ENCODE peak calls at places on chromosomes 2 and 18, in six cellular contexts. W is testis, I is endothelial cell of umbilical vein, H is spleen, B is BJ, Q is heart left ventricle. T is an unnamed sample. For H3K36me3, the result is how much of the 10 kb centered on the place peaks cover.

GRCh38 chr2:74020717-74021406 is 36.2 kb downstream of the TET3 start:
- DNase-seq in W (no peak), H (peak), Q (no peak), I (no peak), B (no peak), T (no peak)

GRCh38 chr2:47205576-47206141 is 50.6 kb upstream of the STPG4 start:
- DNase-seq in H (no peak), W (peak), I (peak), B (no peak), Q (peak), T (no peak)

GRCh38 chr2:191038241-191038725 is 24.3 kb upstream of the STAT1 start:
- DNase-seq in Q (no peak), B (peak), H (no peak), I (peak), W (no peak), T (no peak)

GRCh38 chr2:219576505-219577388 is 4.6 kb downstream of the INHA start:
- DNase-seq in Q (no peak), I (no peak), W (peak), H (no peak), B (no peak), T (no peak)

GRCh38 chr2:127165539-127165935 is 54.6 kb downstream of the CYP27C1 start:
- DNase-seq in H (peak), I (no peak), B (no peak), Q (no peak), W (no peak), T (no peak)

GRCh38 chr2:228581731-228582130 is 400.2 kb upstream of the SPHKAP start:
- DNase-seq in Q (no peak), I (no peak), H (no peak), B (no peak), W (no peak), T (no peak)

GRCh38 chr18:7272268-7273049 is 41.6 kb downstream of the LRRC30 start:
- DNase-seq in Q (peak), B (no peak), W (peak), H (no peak), I (peak), T (peak)

GRCh38 chr2:191226196-191226595 is 19.0 kb upstream of the MYO1B start:
- DNase-seq in W (no peak), H (no peak), B (no peak), Q (no peak), I (no peak), T (no peak)

GRCh38 chr2:98519156-98519555 is 74.5 kb downstream of the INPP4A start:
- DNase-seq in H (no peak), Q (no peak), I (no peak), B (no peak), W (no peak), T (no peak)

GRCh38 chr2:232309592-232309991 is 69.0 kb upstream of the ALPP start:
- DNase-seq in H (no peak), W (no peak), I (no peak), Q (no peak), B (no peak), T (no peak)

GRCh38 chr2:85854166-85854509 is 34.7 kb downstream of the ST3GAL5 start:
- DNase-seq in B (no peak), W (no peak), H (no peak), I (peak), Q (no peak), T (no peak)

GRCh38 chr2:105915005-105915558 is 170.4 kb downstream of the NCK2 start:
- DNase-seq in W (no peak), H (no peak), I (no peak), Q (no peak), B (no peak), T (no peak)

GRCh38 chr2:154623819-154624218 is 74.7 kb upstream of the KCNJ3 start:
- DNase-seq in I (peak), Q (no peak), H (no peak), B (no peak), W (peak), T (peak)

GRCh38 chr2:229970406-229970805 is 48.1 kb downstream of the FBXO36 start:
- DNase-seq in W (no peak), B (no peak), I (no peak), Q (no peak), H (no peak), T (no peak)

GRCh38 chr2:221965806-221966205 is 333.0 kb downstream of the PAX3 start:
- DNase-seq in B (no peak), Q (no peak), W (peak), I (no peak), H (no peak), T (no peak)

GRCh38 chr2:188293601-188294482 is 2.2 kb downstream of the GULP1 start:
- DNase-seq in Q (peak), I (peak), B (no peak), H (no peak), W (peak), T (peak)

GRCh38 chr2:15142069-15142689 is 419.0 kb downstream of the NBAS start:
- DNase-seq in W (no peak), B (no peak), H (peak), Q (no peak), I (no peak), T (no peak)

GRCh38 chr2:160432633-160433032 is 61.0 kb downstream of the RBMS1 start:
- DNase-seq in H (no peak), W (no peak), Q (peak), B (no peak), I (peak), T (peak)

GRCh38 chr18:48578289-48578688 is 39.5 kb downstream of the CTIF start:
- DNase-seq in B (no peak), Q (no peak), I (no peak), H (no peak), W (no peak), T (no peak)

GRCh38 chr2:239673641-239674040 is 272.8 kb upstream of the HDAC4 start:
- DNase-seq in B (no peak), H (no peak), W (peak), I (no peak), Q (no peak), T (no peak)

GRCh38 chr2:84435331-84436081 is 23.6 kb downstream of the SUCLG1 start:
- DNase-seq in Q (no peak), I (no peak), H (no peak), B (no peak), W (peak), T (no peak)

GRCh38 chr2:219107837-219108236 is 47.1 kb upstream of the IHH start:
- DNase-seq in I (no peak), H (no peak), W (no peak), Q (peak), B (no peak), T (no peak)

GRCh38 chr2:235551965-235552364 is 58.1 kb downstream of the AGAP1 start:
- DNase-seq in I (peak), B (no peak), W (peak), H (peak), Q (no peak), T (peak)

GRCh38 chr2:65347913-65348312 is 84.5 kb downstream of the SPRED2 start:
- DNase-seq in H (no peak), I (no peak), W (no peak), Q (no peak), B (no peak), T (no peak)

GRCh38 chr18:46518438-46518837 is 138.6 kb downstream of the LOXHD1 start:
- DNase-seq in W (peak), Q (peak), H (no peak), I (no peak), B (no peak), T (no peak)

GRCh38 chr2:67018318-67018717 is 378.8 kb upstream of the ETAA1 start:
- DNase-seq in W (no peak), B (no peak), H (no peak), I (no peak), Q (no peak), T (no peak)

GRCh38 chr2:48530033-48530804 is at the start of gene STON1:
- DNase-seq in I (peak), Q (peak), W (peak), H (peak), B (no peak), T (no peak)

GRCh38 chr2:217249086-217249485 is 389.2 kb upstream of the TNP1 start:
- DNase-seq in I (no peak), W (no peak), H (no peak), B (no peak), Q (no peak), T (no peak)

GRCh38 chr2:150620371-150620770 is 132.9 kb upstream of the RND3 start:
- DNase-seq in H (no peak), Q (no peak), I (peak), B (no peak), W (no peak), T (no peak)

GRCh38 chr2:74587664-74588277 is 33.3 kb downstream of the DOK1 start:
- DNase-seq in B (no peak), Q (peak), W (peak), H (no peak), I (peak), T (no peak)

GRCh38 chr2:178819147-178819875 is 12.1 kb upstream of the TTN start:
- DNase-seq in H (no peak), W (no peak), Q (no peak), B (no peak), I (peak), T (no peak)
- TF ChIP-seq CTCF in H (no peak), W (no peak), Q (no peak), B (no peak), I (no peak), T (no peak)

DNA sequence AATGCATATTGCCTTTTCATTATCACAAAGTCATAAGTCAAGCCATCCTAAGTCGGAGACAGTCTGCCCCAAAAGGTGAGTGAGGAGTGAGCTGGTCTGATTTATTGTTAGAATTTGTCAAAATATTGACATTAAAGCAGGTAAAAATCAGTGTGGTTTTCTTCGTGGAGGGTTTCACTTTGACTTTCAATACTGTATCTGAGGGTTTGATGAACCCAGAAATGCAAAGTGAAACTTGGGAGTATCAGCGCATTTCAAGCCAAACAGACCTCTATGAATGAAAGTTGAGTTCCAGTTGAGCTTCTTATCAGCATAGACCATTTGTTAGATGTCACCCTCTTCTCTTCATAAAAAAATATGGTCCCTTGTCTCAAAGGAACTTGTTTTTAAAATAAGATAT is 21.7 kb upstream of the CXCR4 start:
- DNase-seq in W (no peak), B (no peak), I (no peak), Q (no peak), H (no peak), T (no peak)
- H3K36me3 ChIP-seq in W (under half), B (under half), I (under half), Q (under half), H (under half), T (under half)

GRCh38 chr2:96759548-96759947 is 1.2 kb upstream of the CNNM4 start:
- DNase-seq in I (no peak), Q (no peak), W (no peak), H (peak), B (no peak), T (no peak)

GRCh38 chr2:96762529-96763253 is 2.0 kb downstream of the CNNM4 start:
- DNase-seq in B (no peak), W (no peak), I (no peak), H (no peak), Q (no peak), T (no peak)

GRCh38 chr2:96758987-96759386 is 1.7 kb upstream of the CNNM4 start:
- DNase-seq in H (peak), B (no peak), Q (no peak), W (no peak), I (no peak), T (no peak)

GRCh38 chr2:96760986-96761832 is 507 bp downstream of the CNNM4 start:
- DNase-seq in W (peak), Q (peak), H (peak), I (peak), B (no peak), T (no peak)

GRCh38 chr2:96760036-96760985 is at the start of gene CNNM4:
- DNase-seq in Q (peak), I (peak), W (peak), B (peak), H (peak), T (peak)
- TF ChIP-seq CTCF in Q (no peak), I (peak), W (no peak), B (peak), H (no peak), T (no peak)

GRCh38 chr2:120951701-120952100 is 216.0 kb downstream of the GLI2 start:
- DNase-seq in I (no peak), Q (no peak), B (no peak), H (no peak), W (no peak), T (no peak)
- H3K36me3 ChIP-seq in I (under half), Q (under half), B (under half), H (under half), W (under half), T (under half)

DNA sequence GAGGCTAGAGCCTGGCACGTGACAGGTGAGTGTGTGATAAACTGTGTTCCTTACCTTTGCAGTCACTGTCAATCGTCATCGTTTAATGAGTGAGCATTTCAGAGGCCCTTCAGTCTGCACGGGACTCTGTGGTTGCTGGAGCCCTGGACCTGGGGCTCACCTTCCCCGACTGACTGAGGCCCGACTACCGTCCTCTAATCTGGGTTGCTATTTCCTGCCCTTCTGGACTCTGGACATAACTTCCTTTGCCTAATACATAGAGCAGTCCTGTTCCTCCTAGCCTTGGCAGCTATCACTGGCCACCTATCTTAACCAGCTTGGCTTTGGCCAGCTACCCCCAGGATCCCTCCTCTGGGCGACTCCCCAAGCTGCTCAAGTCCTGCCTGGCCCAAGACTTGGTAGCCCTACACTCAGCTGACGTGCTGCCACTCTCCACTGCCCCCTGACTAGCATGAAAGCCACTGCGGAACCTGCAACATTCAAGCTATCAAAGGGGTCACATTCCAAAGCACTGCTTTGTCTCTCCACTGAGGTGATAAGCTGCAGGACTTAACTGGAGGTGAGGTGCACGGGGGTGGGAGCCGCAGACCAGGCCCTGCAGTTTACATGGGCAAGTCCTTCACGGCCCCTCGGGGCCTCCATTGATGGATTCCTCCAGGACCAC is 11.1 kb upstream of the RAB17 start:
- DNase-seq in Q (no peak), B (no peak), W (no peak), I (no peak), H (no peak), T (no peak)
- TF ChIP-seq CTCF in Q (no peak), B (no peak), W (no peak), I (peak), H (no peak), T (no peak)

GRCh38 chr2:112075490-112076260 is 20.6 kb downstream of the TMEM87B start:
- DNase-seq in Q (peak), B (no peak), H (no peak), I (peak), W (no peak), T (no peak)

GRCh38 chr2:112077814-112078213 is 22.7 kb downstream of the TMEM87B start:
- DNase-seq in Q (no peak), H (no peak), B (no peak), W (no peak), I (no peak), T (no peak)

GRCh38 chr2:112074506-112074905 is 19.4 kb downstream of the TMEM87B start:
- DNase-seq in H (no peak), W (no peak), B (no peak), Q (no peak), I (peak), T (no peak)

DNA sequence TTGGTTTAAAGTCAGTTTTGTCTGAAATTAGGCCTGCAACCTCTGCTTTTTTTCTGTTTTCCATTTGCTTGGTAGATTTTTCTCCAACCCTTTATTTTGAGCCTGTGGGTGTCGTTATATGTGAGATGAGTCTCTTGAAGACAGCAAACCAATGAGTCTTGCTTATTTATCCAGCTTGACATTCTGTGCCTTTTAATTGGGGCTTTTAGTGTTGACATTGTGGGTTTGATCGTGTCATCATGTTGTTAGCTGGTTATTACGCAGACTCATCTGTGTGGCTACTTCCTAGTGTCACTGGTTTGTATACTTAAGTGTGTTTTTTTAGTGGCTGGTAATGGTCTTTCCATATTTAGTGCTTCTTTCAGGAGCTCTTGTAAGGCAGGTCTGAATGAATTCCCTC is 18.8 kb downstream of the TMEM87B start:
- DNase-seq in B (no peak), W (no peak), Q (no peak), I (peak), H (no peak), T (no peak)
- H3K36me3 ChIP-seq in B (under half), W (under half), Q (under half), I (under half), H (under half), T (under half)

DNA sequence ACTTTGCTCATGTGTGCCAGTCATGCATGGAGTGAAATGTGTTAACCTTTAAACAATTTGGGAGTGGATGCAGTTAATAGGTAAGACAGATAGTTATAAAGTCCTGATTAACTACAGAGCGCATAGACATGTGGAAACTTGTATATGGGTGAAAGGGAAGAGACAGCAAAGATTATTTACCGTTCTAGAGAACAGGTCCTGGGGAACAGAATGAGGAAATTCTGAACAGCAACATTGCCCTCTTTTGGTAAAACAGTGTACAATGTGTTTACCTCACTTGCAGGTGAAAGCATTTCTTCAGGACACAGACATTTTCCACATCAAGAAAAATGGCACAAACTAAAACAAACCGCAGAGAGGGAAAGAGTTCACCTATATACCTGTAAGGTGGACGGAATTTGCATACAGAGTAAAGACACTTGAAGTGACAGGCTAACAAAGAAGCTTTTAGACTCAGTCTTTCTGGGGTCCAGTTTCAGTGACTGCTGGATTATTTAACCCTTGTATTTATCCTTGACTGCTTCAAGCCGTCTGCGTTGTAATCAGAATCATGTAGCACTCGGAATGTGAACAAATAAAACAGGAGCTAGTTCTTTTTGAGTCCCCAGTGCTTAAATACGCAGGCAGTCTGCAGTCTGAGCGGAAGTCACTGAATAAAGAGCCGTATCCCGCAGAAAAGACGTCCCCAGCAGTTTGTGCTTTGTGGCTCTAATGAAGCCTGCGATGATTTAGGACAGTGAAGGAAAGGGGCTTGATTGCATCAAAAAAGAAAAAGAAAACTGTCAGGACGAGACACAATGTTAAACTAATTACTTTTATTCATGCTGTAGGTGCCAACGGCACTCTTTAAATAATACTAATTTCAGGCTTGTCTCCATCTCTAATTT is 364.8 kb upstream of the GALNT5 start:
- DNase-seq in Q (no peak), H (no peak), I (peak), W (no peak), B (no peak), T (peak)
- TF ChIP-seq CTCF in Q (peak), H (no peak), I (no peak), W (peak), B (peak), T (peak)

DNA sequence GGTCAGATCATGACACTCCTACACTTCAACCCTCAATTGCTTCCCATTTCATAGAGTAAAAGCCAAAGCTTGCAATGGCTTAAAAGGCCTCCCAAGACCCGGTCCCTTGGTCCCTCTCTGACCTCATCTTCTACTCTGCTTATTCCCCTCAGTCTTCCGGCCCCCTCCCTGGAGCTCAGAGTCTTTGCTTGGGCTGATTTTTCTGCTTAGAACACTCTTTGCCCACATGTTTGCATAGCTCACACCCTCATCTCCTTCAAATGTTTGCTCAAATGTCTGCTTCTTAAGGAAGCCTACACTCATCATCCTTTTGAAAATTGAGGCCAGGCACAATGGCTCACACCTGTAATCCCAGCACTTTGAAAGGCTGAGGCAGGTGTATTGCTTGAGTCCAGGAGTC is 65.6 kb upstream of the CAPN13 start:
- DNase-seq in W (no peak), B (no peak), I (no peak), H (no peak), Q (no peak), T (no peak)
- H3K36me3 ChIP-seq in W (under half), B (under half), I (under half), H (under half), Q (under half), T (under half)

T was measured in kidney epithelial cell.